ENCODE peak calls at places on chromosomes 11 and 22, in nine cellular contexts. T is psoas muscle; S is CD8-positive, alpha-beta memory T cell; E is prostate gland; B is spleen; Q is upper lobe of right lung; X is AG04450; J is T-helper 17 cell; H is heart right ventricle. Z is an unnamed sample. For H3K9me3, the result is how much of the 10 kb centered on the place peaks cover.

GRCh38 chr11:19821412-19821875 is 108.8 kb downstream of the NAV2 start:
- DNase-seq in T (no peak), S (no peak), E (no peak), B (no peak), Q (peak), X (no peak), J (no peak), H (no peak), Z (no peak)

GRCh38 chr11:110856993-110857812 is 145.0 kb upstream of the ARHGAP20 start:
- DNase-seq in T (no peak), S (no peak), E (no peak), B (no peak), Q (no peak), X (peak), J (no peak), H (no peak), Z (no peak)

GRCh38 chr22:37951305-37951704 is 2.1 kb downstream of the C22orf23 start:
- DNase-seq in T (no peak), S (no peak), E (no peak), B (no peak), Q (no peak), X (no peak), J (no peak), H (no peak), Z (no peak)

GRCh38 chr22:19597399-19597735 is 73.2 kb upstream of the CLDN5 start:
- DNase-seq in T (no peak), S (no peak), E (no peak), B (peak), Q (no peak), X (no peak), J (no peak), H (no peak), Z (no peak)

GRCh38 chr11:44625759-44626523 is 60.5 kb downstream of the CD82 start:
- DNase-seq in T (no peak), S (peak), E (peak), B (peak), Q (peak), X (no peak), J (no peak), H (no peak), Z (no peak)

GRCh38 chr11:77202941-77203900 is 75.2 kb downstream of the MYO7A start:
- DNase-seq in T (no peak), S (peak), E (no peak), B (peak), Q (peak), X (no peak), J (no peak), H (no peak), Z (no peak)

GRCh38 chr11:75557649-75558494 is 4.2 kb upstream of the SERPINH1 start:
- DNase-seq in T (peak), S (no peak), E (peak), B (no peak), Q (peak), X (peak), J (no peak), H (peak), Z (no peak)

GRCh38 chr11:134637091-134638015 is 225.3 kb upstream of the B3GAT1 start:
- DNase-seq in T (no peak), S (no peak), E (no peak), B (no peak), Q (no peak), X (no peak), J (no peak), H (no peak), Z (no peak)

GRCh38 chr11:104968365-104968855 is at the start of gene CASP4:
- DNase-seq in T (no peak), S (no peak), E (peak), B (no peak), Q (no peak), X (peak), J (no peak), H (peak), Z (peak)

GRCh38 chr11:58674609-58675008 is 52.1 kb downstream of the CNTF start:
- DNase-seq in T (no peak), S (no peak), E (no peak), B (peak), Q (no peak), X (no peak), J (no peak), H (no peak), Z (no peak)

GRCh38 chr22:23826510-23827350 is 12.1 kb downstream of the DERL3 start:
- DNase-seq in T (no peak), S (no peak), E (no peak), B (peak), Q (no peak), X (no peak), J (no peak), H (no peak), Z (no peak)

GRCh38 chr11:131938321-131938751 is 567.9 kb downstream of the NTM start:
- DNase-seq in T (no peak), S (no peak), E (no peak), B (no peak), Q (peak), X (no peak), J (no peak), H (no peak), Z (no peak)

GRCh38 chr22:35195821-35196220 is 61.5 kb upstream of the HMGXB4 start:
- DNase-seq in T (no peak), S (no peak), E (no peak), B (no peak), Q (no peak), X (no peak), J (no peak), H (no peak), Z (no peak)

GRCh38 chr11:79440451-79441158 is at the start of gene TENM4:
- DNase-seq in T (peak), S (no peak), E (peak), B (peak), Q (peak), X (peak), J (no peak), H (peak), Z (no peak)

GRCh38 chr11:19283998-19284397 is 43.3 kb upstream of the E2F8 start:
- DNase-seq in T (no peak), S (no peak), E (no peak), B (no peak), Q (no peak), X (no peak), J (no peak), H (no peak), Z (no peak)

GRCh38 chr11:117181586-117182550 is 3.3 kb downstream of the SIDT2 start:
- DNase-seq in T (no peak), S (peak), E (peak), B (no peak), Q (no peak), X (no peak), J (no peak), H (no peak), Z (no peak)

GRCh38 chr22:17943533-17944204 is 80.7 kb downstream of the MICAL3 start:
- DNase-seq in T (no peak), S (no peak), E (peak), B (no peak), Q (no peak), X (no peak), J (no peak), H (no peak), Z (no peak)

GRCh38 chr11:3627291-3627690 is 14.5 kb downstream of the ART5 start:
- DNase-seq in T (no peak), S (no peak), E (no peak), B (peak), Q (no peak), X (peak), J (no peak), H (no peak), Z (no peak)

GRCh38 chr22:44676441-44677298 is 25.3 kb upstream of the PRR5 start:
- DNase-seq in T (no peak), S (no peak), E (no peak), B (no peak), Q (no peak), X (no peak), J (no peak), H (no peak), Z (no peak)

GRCh38 chr11:68372114-68372513 is 59.7 kb downstream of the LRP5 start:
- DNase-seq in T (no peak), S (no peak), E (no peak), B (no peak), Q (no peak), X (no peak), J (no peak), H (no peak), Z (no peak)

GRCh38 chr11:105152556-105152955 is 13.0 kb upstream of the CARD18 start:
- DNase-seq in T (no peak), S (no peak), E (no peak), B (no peak), Q (no peak), X (no peak), J (no peak), H (no peak), Z (no peak)

GRCh38 chr11:33624082-33624481 is 76.5 kb downstream of the C11orf91 start:
- DNase-seq in T (peak), S (no peak), E (no peak), B (no peak), Q (no peak), X (no peak), J (no peak), H (no peak), Z (no peak)

GRCh38 chr11:112339566-112339965 is 78.9 kb upstream of the PLET1 start:
- DNase-seq in T (no peak), S (no peak), E (no peak), B (no peak), Q (no peak), X (no peak), J (no peak), H (no peak), Z (no peak)

GRCh38 chr11:86257446-86257845 is 12.9 kb downstream of the EED start:
- DNase-seq in T (no peak), S (no peak), E (no peak), B (no peak), Q (no peak), X (no peak), J (no peak), H (no peak), Z (no peak)

GRCh38 chr11:70771099-70771885 is 373.0 kb downstream of the CTTN start:
- DNase-seq in T (no peak), S (no peak), E (no peak), B (peak), Q (no peak), X (no peak), J (no peak), H (no peak), Z (no peak)

GRCh38 chr11:10604340-10604748 is 35.9 kb upstream of the LYVE1 start:
- DNase-seq in T (peak), S (no peak), E (no peak), B (no peak), Q (no peak), X (no peak), J (no peak), H (no peak), Z (no peak)

GRCh38 chr11:130434521-130435223 is 6.3 kb upstream of the ADAMTS8 start:
- DNase-seq in T (peak), S (peak), E (peak), B (peak), Q (peak), X (no peak), J (peak), H (peak), Z (peak)

GRCh38 chr11:116224889-116225200 is 547.9 kb downstream of the BUD13 start:
- DNase-seq in T (no peak), S (no peak), E (no peak), B (no peak), Q (no peak), X (no peak), J (no peak), H (no peak), Z (no peak)

GRCh38 chr22:40285508-40285907 is 60.8 kb upstream of the ADSL start:
- DNase-seq in T (no peak), S (no peak), E (no peak), B (no peak), Q (no peak), X (no peak), J (no peak), H (no peak), Z (no peak)

GRCh38 chr11:60657880-60658279 is 41.5 kb upstream of the MS4A8 start:
- DNase-seq in T (no peak), S (no peak), E (no peak), B (no peak), Q (no peak), X (no peak), J (no peak), H (no peak), Z (no peak)

GRCh38 chr11:123421589-123421988 is 8.5 kb upstream of the GRAMD1B start:
- DNase-seq in T (no peak), S (no peak), E (no peak), B (no peak), Q (no peak), X (no peak), J (no peak), H (no peak), Z (no peak)

GRCh38 chr11:29293825-29294224 is 723.0 kb downstream of the KCNA4 start:
- DNase-seq in T (no peak), S (no peak), E (no peak), B (no peak), Q (no peak), X (peak), J (no peak), H (no peak), Z (no peak)

GRCh38 chr11:132452616-132453015 is 1079.7 kb downstream of the OPCML start:
- DNase-seq in T (no peak), S (no peak), E (no peak), B (no peak), Q (no peak), X (no peak), J (no peak), H (no peak), Z (no peak)

GRCh38 chr11:101363706-101364275 is 220.0 kb downstream of the TRPC6 start:
- DNase-seq in T (no peak), S (no peak), E (no peak), B (no peak), Q (no peak), X (no peak), J (no peak), H (no peak), Z (no peak)
- H3K9me3 ChIP-seq in T (under half), S (under half), E (under half), B (under half), Q (under half), X (under half), J (under half), H (under half), Z (under half)

GRCh38 chr11:48216510-48216909 is at the start of gene OR4B1:
- DNase-seq in T (no peak), S (no peak), E (no peak), B (no peak), Q (no peak), X (no peak), J (no peak), H (no peak), Z (no peak)
- H3K9me3 ChIP-seq in T (under half), S (under half), E (under half), B (under half), Q (under half), X (under half), J (under half), H (under half), Z (under half)

DNA sequence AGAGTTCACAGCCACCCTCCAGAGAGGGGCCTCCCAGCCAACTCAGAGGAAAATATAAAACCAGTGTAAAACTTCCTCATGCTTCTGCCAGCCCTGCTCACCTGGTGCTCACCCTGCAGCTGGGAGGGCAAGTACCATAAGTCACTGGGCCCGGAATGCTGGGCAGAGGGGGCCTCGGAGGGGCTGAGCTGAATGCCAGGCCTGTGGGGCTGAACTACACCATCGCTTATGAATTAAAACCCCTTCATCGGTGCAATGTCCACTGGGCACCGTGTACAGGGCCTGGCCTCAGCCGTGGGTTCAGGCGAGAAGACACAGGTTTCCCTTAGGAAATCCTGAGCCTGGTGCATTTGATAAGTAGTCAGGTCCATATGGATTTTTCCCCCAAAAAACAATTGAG is 828.6 kb downstream of the TBC1D22A start:
- DNase-seq in T (no peak), S (no peak), E (no peak), B (no peak), Q (peak), X (no peak), J (no peak), H (no peak), Z (no peak)
- H3K9me3 ChIP-seq in T (under half), S (under half), E (under half), B (under half), Q (under half), X (half or more), J (under half), H (under half), Z (under half)

DNA sequence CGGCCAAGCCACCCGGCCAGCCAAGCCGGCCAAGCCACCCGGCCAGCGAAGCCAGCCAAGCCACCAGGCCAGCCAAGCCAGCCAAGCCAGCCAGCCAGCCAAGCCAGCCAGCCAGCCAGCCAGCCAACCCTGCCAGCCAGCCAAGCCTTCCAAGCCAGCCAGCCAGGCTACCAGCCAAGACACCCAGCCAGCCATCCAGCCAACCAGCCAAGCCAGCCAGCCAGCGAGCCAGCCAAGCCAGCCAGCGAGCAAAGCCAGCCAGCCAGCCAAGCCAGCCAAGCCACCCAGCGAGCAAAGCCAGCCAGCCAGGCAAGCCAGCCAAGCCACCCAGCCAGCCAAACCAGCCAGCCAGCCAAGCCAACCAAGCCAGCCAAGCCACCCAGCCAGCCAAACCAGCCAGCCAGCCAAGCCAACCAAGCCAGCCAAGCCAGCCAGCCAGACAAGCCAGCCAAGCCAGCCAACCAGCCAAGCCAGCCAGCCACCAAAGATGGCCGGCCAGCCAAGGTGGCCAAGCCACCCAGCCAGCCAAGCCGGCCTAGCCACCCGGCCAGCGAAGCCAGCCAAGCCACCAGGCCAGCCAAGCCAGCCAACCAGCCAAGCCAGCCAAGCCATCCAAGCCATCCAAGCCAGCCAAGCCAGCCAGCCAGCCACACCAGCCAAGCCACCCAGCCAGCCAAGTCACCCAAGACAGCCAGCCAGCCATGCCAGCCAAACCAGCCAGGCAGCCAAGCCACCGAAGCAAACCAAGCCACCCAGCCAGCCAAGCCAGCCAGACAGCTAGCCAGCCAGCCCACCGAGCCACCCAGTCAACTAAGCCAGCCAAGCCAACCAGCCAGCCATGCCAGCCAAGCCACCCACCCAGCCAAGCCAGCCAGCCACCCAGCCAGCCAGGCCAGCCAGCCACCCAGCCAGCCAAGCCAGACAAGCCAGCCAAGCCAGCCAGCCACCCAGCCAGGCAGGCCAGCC is 28.8 kb downstream of the CCT8L2 start:
- DNase-seq in T (no peak), S (no peak), E (no peak), B (no peak), Q (no peak), X (no peak), J (no peak), H (no peak), Z (no peak)
- H3K9me3 ChIP-seq in T (under half), S (under half), E (under half), B (under half), Q (under half), X (half or more), J (under half), H (under half), Z (under half)

GRCh38 chr22:49016909-49017768 is 810.5 kb downstream of the BRD1 start:
- DNase-seq in T (no peak), S (no peak), E (no peak), B (peak), Q (peak), X (no peak), J (no peak), H (no peak), Z (no peak)

GRCh38 chr22:49017769-49018330 is 809.8 kb downstream of the BRD1 start:
- DNase-seq in T (no peak), S (no peak), E (no peak), B (peak), Q (peak), X (no peak), J (no peak), H (no peak), Z (no peak)

GRCh38 chr22:49020314-49020713 is 807.4 kb downstream of the BRD1 start:
- DNase-seq in T (no peak), S (no peak), E (no peak), B (peak), Q (no peak), X (no peak), J (no peak), H (no peak), Z (no peak)

GRCh38 chr22:49019737-49020136 is 807.9 kb downstream of the BRD1 start:
- DNase-seq in T (no peak), S (peak), E (no peak), B (peak), Q (no peak), X (no peak), J (no peak), H (no peak), Z (no peak)

GRCh38 chr22:49018601-49019000 is 809.1 kb downstream of the BRD1 start:
- DNase-seq in T (no peak), S (no peak), E (no peak), B (peak), Q (peak), X (no peak), J (no peak), H (no peak), Z (no peak)
- H3K9me3 ChIP-seq in T (under half), S (under half), E (under half), B (under half), Q (under half), X (half or more), J (under half), H (under half), Z (under half)

DNA sequence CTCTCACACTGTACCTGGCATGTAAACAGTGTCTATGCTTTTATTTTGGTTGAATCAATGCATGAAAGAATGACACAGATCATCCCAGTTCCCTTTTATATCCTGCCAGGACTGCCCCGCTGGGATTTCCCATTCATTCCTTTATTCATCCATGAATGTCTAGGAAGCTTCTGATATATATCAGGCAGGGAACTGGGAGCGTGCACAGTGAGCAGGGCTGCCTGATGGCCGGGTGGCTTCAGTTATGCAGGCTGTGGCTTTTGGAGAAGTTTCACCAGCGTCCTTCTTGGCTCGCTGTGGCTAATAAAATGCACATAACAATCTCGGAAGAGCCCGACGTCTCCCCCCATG is 789.0 kb downstream of the TBC1D22A start:
- DNase-seq in T (no peak), S (no peak), E (no peak), B (no peak), Q (no peak), X (no peak), J (no peak), H (no peak), Z (no peak)
- H3K9me3 ChIP-seq in T (under half), S (under half), E (under half), B (under half), Q (under half), X (half or more), J (under half), H (under half), Z (under half)

GRCh38 chr11:101357771-101358170 is 226.0 kb downstream of the TRPC6 start:
- DNase-seq in T (no peak), S (no peak), E (no peak), B (no peak), Q (no peak), X (no peak), J (no peak), H (no peak), Z (no peak)

DNA sequence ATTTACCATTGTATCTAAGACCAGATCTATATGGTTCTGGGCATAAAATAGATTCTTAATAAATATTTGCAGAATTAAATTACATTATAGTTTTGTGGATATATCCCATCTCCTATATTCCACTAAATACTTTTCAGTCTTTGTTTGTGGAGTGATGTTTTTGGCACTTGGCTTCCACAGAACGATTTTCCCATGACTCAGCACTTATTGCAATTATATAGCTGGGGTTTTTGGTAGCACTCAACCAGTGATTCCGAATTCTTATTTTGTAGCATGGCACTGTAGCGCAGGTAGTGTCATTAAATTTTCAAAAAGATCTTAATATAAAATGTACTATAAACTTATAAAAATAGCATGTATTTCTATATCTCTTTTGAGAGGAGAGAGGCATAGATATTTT is 221.2 kb downstream of the TRPC6 start:
- DNase-seq in T (no peak), S (no peak), E (no peak), B (no peak), Q (no peak), X (no peak), J (no peak), H (no peak), Z (no peak)
- H3K9me3 ChIP-seq in T (under half), S (under half), E (under half), B (under half), Q (under half), X (under half), J (under half), H (under half), Z (under half)

Z was measured in SK-N-MC.